ENCODE peak calls at places on chromosomes 12 and 14, in nine cellular contexts. M, B, O, A, C, K, I, U and N are unnamed samples. For H3K4me1, the result is how much of the 10 kb centered on the place peaks cover.

GRCh38 chr14:102015045-102015685 is 50.8 kb downstream of the DYNC1H1 start:
- DNase-seq in M (no peak), B (no peak), O (no peak), A (no peak), C (no peak), K (no peak), I (no peak), U (no peak), N (no peak)

GRCh38 chr12:26017484-26018211 is 59.2 kb downstream of the RASSF8 start:
- DNase-seq in M (peak), B (no peak), O (no peak), A (no peak), C (no peak), K (no peak), I (peak), U (no peak), N (no peak)

GRCh38 chr14:87111141-87111540 is 881.8 kb downstream of the GALC start:
- DNase-seq in M (no peak), B (no peak), O (no peak), A (no peak), C (no peak), K (no peak), I (no peak), U (no peak), N (no peak)

GRCh38 chr14:64324461-64325255 is 30.5 kb upstream of the ESR2 start:
- DNase-seq in M (no peak), B (no peak), O (no peak), A (no peak), C (no peak), K (no peak), I (no peak), U (peak), N (no peak)

GRCh38 chr12:47391566-47391965 is 311.8 kb upstream of the AMIGO2 start:
- DNase-seq in M (no peak), B (no peak), O (no peak), A (peak), C (no peak), K (no peak), I (no peak), U (peak), N (peak)

GRCh38 chr14:104878582-104878981 is 13.5 kb downstream of the CEP170B start:
- DNase-seq in M (no peak), B (no peak), O (no peak), A (peak), C (no peak), K (no peak), I (no peak), U (no peak), N (peak)

GRCh38 chr14:73457050-73457934 is 1.1 kb downstream of the NUMB start:
- DNase-seq in M (peak), B (peak), O (no peak), A (peak), C (no peak), K (peak), I (peak), U (peak), N (peak)

GRCh38 chr12:113274848-113275247 is 53.6 kb downstream of the TPCN1 start:
- DNase-seq in M (no peak), B (no peak), O (no peak), A (no peak), C (no peak), K (no peak), I (no peak), U (no peak), N (no peak)

GRCh38 chr12:27177716-27178115 is 66.4 kb upstream of the STK38L start:
- DNase-seq in M (peak), B (no peak), O (no peak), A (no peak), C (no peak), K (no peak), I (no peak), U (peak), N (no peak)

GRCh38 chr12:1384910-1385309 is 209.5 kb downstream of the FBXL14 start:
- DNase-seq in M (no peak), B (no peak), O (no peak), A (no peak), C (no peak), K (no peak), I (no peak), U (no peak), N (no peak)

GRCh38 chr12:15427913-15428312 is 105.6 kb downstream of the PTPRO start:
- DNase-seq in M (no peak), B (no peak), O (no peak), A (no peak), C (no peak), K (no peak), I (no peak), U (no peak), N (no peak)

GRCh38 chr12:26226119-26226518 is 30.7 kb downstream of the SSPN start:
- DNase-seq in M (no peak), B (no peak), O (no peak), A (no peak), C (no peak), K (no peak), I (no peak), U (no peak), N (no peak)

GRCh38 chr14:71266994-71267636 is 359.9 kb downstream of the PCNX1 start:
- DNase-seq in M (no peak), B (no peak), O (no peak), A (no peak), C (peak), K (no peak), I (no peak), U (peak), N (no peak)

GRCh38 chr12:110906985-110907384 is 13.4 kb downstream of the MYL2 start:
- DNase-seq in M (peak), B (no peak), O (no peak), A (no peak), C (no peak), K (no peak), I (no peak), U (peak), N (no peak)

GRCh38 chr12:104643921-104644669 is 187.3 kb downstream of the CHST11 start:
- DNase-seq in M (no peak), B (no peak), O (no peak), A (peak), C (peak), K (no peak), I (no peak), U (no peak), N (peak)

GRCh38 chr14:61503167-61503801 is 181.9 kb downstream of the PRKCH start:
- DNase-seq in M (no peak), B (no peak), O (no peak), A (no peak), C (peak), K (no peak), I (no peak), U (peak), N (no peak)

GRCh38 chr14:56715938-56716337 is 94.3 kb downstream of the OTX2 start:
- DNase-seq in M (no peak), B (no peak), O (no peak), A (no peak), C (no peak), K (no peak), I (no peak), U (no peak), N (no peak)

GRCh38 chr12:53737951-53738833 is 10.9 kb upstream of the CALCOCO1 start:
- DNase-seq in M (no peak), B (peak), O (no peak), A (peak), C (no peak), K (peak), I (peak), U (no peak), N (peak)

GRCh38 chr12:104460973-104461693 is 4.4 kb downstream of the CHST11 start:
- DNase-seq in M (no peak), B (no peak), O (no peak), A (no peak), C (no peak), K (no peak), I (no peak), U (peak), N (no peak)

GRCh38 chr12:47894068-47894467 is 10.7 kb downstream of the VDR start:
- DNase-seq in M (no peak), B (no peak), O (no peak), A (no peak), C (no peak), K (no peak), I (no peak), U (no peak), N (no peak)

GRCh38 chr14:36952702-36953101 is 219.7 kb downstream of the SLC25A21 start:
- DNase-seq in M (peak), B (no peak), O (no peak), A (no peak), C (no peak), K (no peak), I (no peak), U (peak), N (no peak)

GRCh38 chr12:79635676-79636075 is 55.1 kb downstream of the PAWR start:
- DNase-seq in M (no peak), B (no peak), O (no peak), A (no peak), C (no peak), K (no peak), I (no peak), U (no peak), N (no peak)

GRCh38 chr14:88879016-88879415 is 54.6 kb downstream of the TTC8 start:
- DNase-seq in M (peak), B (no peak), O (no peak), A (no peak), C (no peak), K (no peak), I (no peak), U (peak), N (no peak)

GRCh38 chr12:47078733-47079364 is 572 bp upstream of the PCED1B start:
- DNase-seq in M (peak), B (peak), O (no peak), A (peak), C (no peak), K (peak), I (peak), U (peak), N (peak)

GRCh38 chr12:80776706-80777105 is 60.0 kb downstream of the MYF5 start:
- DNase-seq in M (no peak), B (no peak), O (no peak), A (no peak), C (no peak), K (no peak), I (no peak), U (no peak), N (no peak)

GRCh38 chr12:125187148-125187733 is 122.0 kb downstream of the AACS start:
- DNase-seq in M (no peak), B (no peak), O (no peak), A (no peak), C (no peak), K (no peak), I (no peak), U (peak), N (no peak)

GRCh38 chr12:103645202-103645601 is 58.1 kb downstream of the STAB2 start:
- DNase-seq in M (no peak), B (no peak), O (no peak), A (no peak), C (no peak), K (no peak), I (peak), U (peak), N (no peak)

DNA sequence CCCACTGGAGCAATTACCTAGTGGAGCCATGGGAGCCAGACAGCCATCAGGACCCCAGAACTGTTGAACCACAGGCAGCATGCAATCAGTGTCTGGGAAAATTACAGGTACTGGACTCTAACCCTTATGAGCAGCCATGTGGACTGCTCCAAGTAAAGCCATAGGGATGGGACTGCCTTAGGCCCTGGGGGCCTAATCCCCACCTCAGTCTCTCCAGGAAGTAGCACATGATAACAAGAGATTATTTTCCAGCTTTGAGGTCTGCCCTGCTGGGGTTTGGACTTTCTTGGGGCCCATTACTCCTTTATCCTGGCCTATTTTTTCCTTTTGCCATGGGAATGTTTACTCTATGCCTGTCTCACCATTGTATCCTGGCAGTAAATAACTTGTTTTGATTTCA is 226.8 kb downstream of the AEBP2 start:
- DNase-seq in M (no peak), B (no peak), O (no peak), A (no peak), C (no peak), K (no peak), I (no peak), U (no peak), N (no peak)
- H3K4me3 ChIP-seq in M (no peak), B (no peak), O (no peak), A (no peak), C (no peak), K (no peak), I (no peak), U (no peak), N (no peak)

DNA sequence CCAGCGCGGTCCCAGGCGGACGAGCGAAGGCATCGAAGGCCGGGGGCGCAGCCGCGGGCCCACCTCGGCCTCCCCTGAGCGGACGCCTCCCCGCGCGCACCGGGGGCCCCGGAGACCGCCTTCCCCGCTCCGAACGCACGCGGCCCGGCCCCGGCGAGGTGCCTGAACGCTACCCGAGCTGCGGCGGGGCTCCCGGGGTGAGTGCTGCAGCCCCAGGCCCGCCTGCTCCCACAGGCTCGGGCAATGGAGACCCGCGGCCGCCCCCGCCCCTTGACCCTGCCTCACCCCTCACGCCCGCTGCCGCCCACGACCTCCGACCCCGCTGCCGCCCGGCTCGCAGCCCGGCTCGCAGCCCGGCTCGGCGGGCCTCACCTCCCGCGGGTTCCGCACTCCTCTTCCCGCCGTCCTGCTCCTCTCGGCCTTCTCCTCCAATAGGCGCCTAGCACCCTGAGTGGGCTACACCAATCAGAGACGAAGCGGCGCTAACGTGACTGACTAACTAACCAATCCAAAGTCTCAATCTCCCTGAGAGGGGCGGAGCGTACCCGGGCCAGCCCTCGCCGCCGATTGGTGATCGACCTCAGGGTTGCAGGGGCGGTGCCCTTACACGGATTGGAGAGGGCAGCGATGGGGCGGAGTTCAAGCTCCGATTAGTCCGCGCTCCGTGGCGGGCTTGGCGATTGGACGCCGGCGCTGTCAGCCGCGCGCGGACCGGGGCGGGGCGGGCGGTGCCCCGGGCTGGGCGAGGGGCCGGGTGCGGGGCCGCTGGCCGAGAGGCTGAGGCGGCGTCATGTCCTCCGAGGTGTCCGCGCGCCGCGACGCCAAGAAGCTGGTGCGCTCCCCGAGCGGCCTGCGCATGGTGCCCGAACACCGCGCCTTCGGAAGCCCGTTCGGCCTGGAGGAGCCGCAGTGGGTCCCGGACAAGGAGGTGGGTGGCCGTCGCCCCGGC is at the start of the genes XRCC3 and ZFYVE21:
- DNase-seq in M (peak), B (peak), O (peak), A (peak), C (peak), K (peak), I (peak), U (peak), N (peak)
- H3K4me1 ChIP-seq in M (under half), B (under half), O (half or more), A (half or more), C (under half), K (under half), I (under half), U (under half), N (under half)

GRCh38 chr14:68795602-68796417 is 2.9 kb upstream of the ZFP36L1 start:
- DNase-seq in M (peak), B (peak), O (peak), A (peak), C (no peak), K (peak), I (peak), U (peak), N (peak)

GRCh38 chr14:68798621-68799020 is 5.8 kb upstream of the ZFP36L1 start:
- DNase-seq in M (no peak), B (no peak), O (no peak), A (no peak), C (no peak), K (no peak), I (no peak), U (no peak), N (no peak)

GRCh38 chr14:68794856-68795601 is 2.2 kb upstream of the ZFP36L1 start:
- DNase-seq in M (peak), B (peak), O (no peak), A (peak), C (no peak), K (peak), I (peak), U (peak), N (peak)

GRCh38 chr14:68797180-68797670 is 4.4 kb upstream of the ZFP36L1 start:
- DNase-seq in M (no peak), B (no peak), O (no peak), A (peak), C (no peak), K (no peak), I (no peak), U (no peak), N (no peak)

GRCh38 chr14:68796418-68797101 is 3.7 kb upstream of the ZFP36L1 start:
- DNase-seq in M (no peak), B (no peak), O (no peak), A (peak), C (no peak), K (no peak), I (no peak), U (no peak), N (no peak)
- H3K4me3 ChIP-seq in M (peak), B (peak), O (peak), A (peak), C (peak), K (peak), I (peak), U (peak), N (peak)

GRCh38 chr12:131221946-131222249 is 268.2 kb downstream of the ADGRD1 start:
- DNase-seq in M (no peak), B (no peak), O (no peak), A (no peak), C (no peak), K (no peak), I (no peak), U (no peak), N (no peak)

GRCh38 chr12:131218291-131219172 is 264.8 kb downstream of the ADGRD1 start:
- DNase-seq in M (peak), B (no peak), O (no peak), A (peak), C (no peak), K (no peak), I (no peak), U (no peak), N (no peak)

GRCh38 chr12:131219173-131220006 is 265.7 kb downstream of the ADGRD1 start:
- DNase-seq in M (no peak), B (no peak), O (no peak), A (peak), C (no peak), K (no peak), I (no peak), U (no peak), N (no peak)

GRCh38 chr12:131221061-131221945 is 267.6 kb downstream of the ADGRD1 start:
- DNase-seq in M (no peak), B (no peak), O (no peak), A (peak), C (no peak), K (no peak), I (no peak), U (no peak), N (no peak)

DNA sequence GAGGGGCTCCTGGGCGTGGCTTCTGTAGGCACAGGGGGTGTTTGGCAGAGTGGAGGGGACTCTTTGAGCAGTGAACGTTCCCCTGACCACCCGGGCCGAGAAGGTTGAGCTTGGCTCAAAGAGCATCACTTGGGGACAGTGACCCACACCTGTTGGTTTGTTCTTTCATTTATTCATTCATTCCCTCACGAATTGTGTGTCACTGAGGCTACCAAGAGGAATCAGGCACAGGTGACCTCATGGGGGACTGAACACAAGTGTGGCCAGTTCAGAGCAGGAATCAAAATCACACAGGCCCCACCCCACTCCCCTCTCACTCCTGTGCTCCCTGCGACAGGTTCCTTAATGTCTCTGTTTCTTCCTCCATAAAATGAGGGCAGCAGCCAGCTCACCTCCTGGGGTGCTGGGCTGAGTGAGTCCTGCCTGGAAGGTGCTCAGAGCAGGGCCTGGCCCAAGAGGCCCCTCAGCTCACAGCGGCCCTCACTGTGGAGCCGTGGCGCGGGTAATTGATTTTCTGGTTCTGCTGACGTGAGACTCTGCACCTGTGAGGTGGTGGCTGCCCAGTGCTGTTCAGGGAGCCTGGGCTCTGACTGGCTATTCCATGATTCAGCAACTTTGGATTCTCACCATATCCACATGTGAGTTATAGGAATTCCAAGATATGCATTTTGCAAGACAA is 266.4 kb downstream of the ADGRD1 start:
- DNase-seq in M (no peak), B (no peak), O (no peak), A (peak), C (no peak), K (no peak), I (no peak), U (no peak), N (no peak)
- H3K4me1 ChIP-seq in M (under half), B (under half), O (under half), A (under half), C (under half), K (under half), I (under half), U (under half), N (under half)